ENCODE peak calls at places on chromosomes 16 and 17, in eight cellular contexts. A is DMS 273 treated with DMSO at 0.1 percent for 48 hours; U is CD8-positive, alpha-beta T cell; M is RWPE1; X is activated naive CD4-positive, alpha-beta T cell; D is CD4-positive, alpha-beta T cell; G is foreskin keratinocyte; O is OCI-M1. E is an unnamed sample.

GRCh38 chr16:66477028-66477515 is 50.0 kb downstream of the BEAN1 start:
- DNase-seq in G (no peak), A (no peak), O (no peak), D (no peak), U (no peak), X (no peak), M (no peak), E (no peak)

GRCh38 chr16:57503366-57503765 is 17.1 kb upstream of the DOK4 start:
- DNase-seq in X (no peak), A (no peak), G (no peak), D (no peak), M (no peak), O (no peak), U (no peak), E (no peak)

GRCh38 chr17:16477255-16477654 is 14.7 kb downstream of the LRRC75A start:
- DNase-seq in M (peak), X (no peak), U (no peak), G (peak), O (no peak), A (no peak), D (no peak), E (no peak)

GRCh38 chr16:77462894-77463293 is 28.1 kb upstream of the ADAMTS18 start:
- DNase-seq in O (no peak), G (no peak), U (no peak), A (no peak), X (no peak), D (no peak), M (no peak), E (no peak)

GRCh38 chr17:7445011-7445927 is at the start of gene CHRNB1:
- DNase-seq in U (no peak), A (no peak), G (peak), O (peak), M (no peak), D (no peak), X (no peak), E (peak)

GRCh38 chr17:72726936-72727335 is 365.6 kb downstream of the SLC39A11 start:
- DNase-seq in X (no peak), M (no peak), O (peak), D (peak), A (no peak), U (peak), G (no peak), E (peak)

GRCh38 chr17:77404812-77405581 is 264.2 kb downstream of the SEC14L1 start:
- DNase-seq in D (peak), A (no peak), U (peak), O (no peak), G (peak), X (peak), M (peak), E (peak)

GRCh38 chr16:17483266-17483864 is 12.6 kb upstream of the XYLT1 start:
- DNase-seq in U (no peak), G (peak), X (no peak), D (no peak), O (no peak), A (no peak), M (no peak), E (no peak)

GRCh38 chr17:59807892-59808509 is 84.7 kb downstream of the TUBD1 start:
- DNase-seq in M (no peak), A (no peak), U (no peak), D (no peak), X (no peak), O (no peak), G (no peak), E (no peak)

E was measured in GM12865.